ENCODE peak calls at places on chromosomes 2 and 18, in six cellular contexts. One of them, this sample, is unnamed.

GRCh38 chr2:215780891-215781290 is 232.5 kb downstream of the MREG start:
- DNase-seq in myocyte: no peak
- DNase-seq in activated CD8-positive, alpha-beta T cell treated with anti-CD3 and anti-CD28 coated beads, Interleukin-2, amount 10 ng/mL, durations not matched to agents 7 days and 5 days: no peak
- DNase-seq in neural crest cell: no peak
- DNase-seq in NCI-H82: no peak
- DNase-seq in osteoblast: no peak
- DNase-seq in this sample: no peak

GRCh38 chr2:43021791-43022500 is 204.5 kb downstream of the ZFP36L2 start:
- DNase-seq in neural crest cell: peak
- DNase-seq in activated CD8-positive, alpha-beta T cell treated with anti-CD3 and anti-CD28 coated beads, Interleukin-2, amount 10 ng/mL, durations not matched to agents 7 days and 5 days: no peak
- DNase-seq in NCI-H82: no peak
- DNase-seq in myocyte: no peak
- DNase-seq in osteoblast: peak
- DNase-seq in this sample: no peak

GRCh38 chr18:50127516-50128229 is 67.3 kb downstream of the MYO5B start:
- DNase-seq in NCI-H82: no peak
- DNase-seq in activated CD8-positive, alpha-beta T cell treated with anti-CD3 and anti-CD28 coated beads, Interleukin-2, amount 10 ng/mL, durations not matched to agents 7 days and 5 days: no peak
- DNase-seq in osteoblast: no peak
- DNase-seq in myocyte: no peak
- DNase-seq in neural crest cell: no peak
- DNase-seq in this sample: no peak

GRCh38 chr2:100272848-100273329 is 49.4 kb downstream of the LONRF2 start:
- DNase-seq in neural crest cell: no peak
- DNase-seq in osteoblast: no peak
- DNase-seq in activated CD8-positive, alpha-beta T cell treated with anti-CD3 and anti-CD28 coated beads, Interleukin-2, amount 10 ng/mL, durations not matched to agents 7 days and 5 days: no peak
- DNase-seq in NCI-H82: no peak
- DNase-seq in myocyte: no peak
- DNase-seq in this sample: no peak

GRCh38 chr18:8962906-8963635 is 139.4 kb upstream of the NDUFV2 start:
- DNase-seq in osteoblast: peak
- DNase-seq in neural crest cell: no peak
- DNase-seq in NCI-H82: no peak
- DNase-seq in myocyte: no peak
- DNase-seq in activated CD8-positive, alpha-beta T cell treated with anti-CD3 and anti-CD28 coated beads, Interleukin-2, amount 10 ng/mL, durations not matched to agents 7 days and 5 days: no peak
- DNase-seq in this sample: no peak

GRCh38 chr2:102082591-102083586 is 59.7 kb upstream of the IL1R1 start:
- DNase-seq in NCI-H82: no peak
- DNase-seq in osteoblast: peak
- DNase-seq in myocyte: peak
- DNase-seq in activated CD8-positive, alpha-beta T cell treated with anti-CD3 and anti-CD28 coated beads, Interleukin-2, amount 10 ng/mL, durations not matched to agents 7 days and 5 days: peak
- DNase-seq in neural crest cell: no peak
- DNase-seq in this sample: peak

GRCh38 chr2:181465686-181466375 is 8.6 kb downstream of the ITGA4 start:
- DNase-seq in osteoblast: no peak
- DNase-seq in neural crest cell: no peak
- DNase-seq in NCI-H82: peak
- DNase-seq in activated CD8-positive, alpha-beta T cell treated with anti-CD3 and anti-CD28 coated beads, Interleukin-2, amount 10 ng/mL, durations not matched to agents 7 days and 5 days: no peak
- DNase-seq in myocyte: no peak
- DNase-seq in this sample: no peak

GRCh38 chr18:60804412-60804811 is 431.8 kb upstream of the MC4R start:
- DNase-seq in NCI-H82: no peak
- DNase-seq in myocyte: no peak
- DNase-seq in neural crest cell: no peak
- DNase-seq in osteoblast: no peak
- DNase-seq in activated CD8-positive, alpha-beta T cell treated with anti-CD3 and anti-CD28 coated beads, Interleukin-2, amount 10 ng/mL, durations not matched to agents 7 days and 5 days: no peak
- DNase-seq in this sample: no peak

GRCh38 chr2:230582851-230583283 is 129.8 kb upstream of the CAB39 start:
- DNase-seq in neural crest cell: no peak
- DNase-seq in NCI-H82: no peak
- DNase-seq in osteoblast: peak
- DNase-seq in myocyte: peak
- DNase-seq in activated CD8-positive, alpha-beta T cell treated with anti-CD3 and anti-CD28 coated beads, Interleukin-2, amount 10 ng/mL, durations not matched to agents 7 days and 5 days: no peak
- DNase-seq in this sample: peak

GRCh38 chr18:13369756-13370510 is 151.4 kb downstream of the LDLRAD4 start:
- DNase-seq in osteoblast: peak
- DNase-seq in activated CD8-positive, alpha-beta T cell treated with anti-CD3 and anti-CD28 coated beads, Interleukin-2, amount 10 ng/mL, durations not matched to agents 7 days and 5 days: no peak
- DNase-seq in myocyte: no peak
- DNase-seq in neural crest cell: no peak
- DNase-seq in NCI-H82: no peak
- DNase-seq in this sample: no peak

GRCh38 chr18:25077933-25078707 is 273.8 kb downstream of the ZNF521 start:
- DNase-seq in activated CD8-positive, alpha-beta T cell treated with anti-CD3 and anti-CD28 coated beads, Interleukin-2, amount 10 ng/mL, durations not matched to agents 7 days and 5 days: no peak
- DNase-seq in NCI-H82: no peak
- DNase-seq in myocyte: no peak
- DNase-seq in osteoblast: no peak
- DNase-seq in neural crest cell: no peak
- DNase-seq in this sample: no peak

GRCh38 chr2:171706152-171706803 is 19.0 kb downstream of the DYNC1I2 start:
- DNase-seq in myocyte: peak
- DNase-seq in neural crest cell: no peak
- DNase-seq in osteoblast: no peak
- DNase-seq in NCI-H82: peak
- DNase-seq in activated CD8-positive, alpha-beta T cell treated with anti-CD3 and anti-CD28 coated beads, Interleukin-2, amount 10 ng/mL, durations not matched to agents 7 days and 5 days: no peak
- DNase-seq in this sample: no peak

GRCh38 chr18:43534511-43534910 is 257.2 kb upstream of the SYT4 start:
- DNase-seq in myocyte: no peak
- DNase-seq in neural crest cell: no peak
- DNase-seq in osteoblast: no peak
- DNase-seq in activated CD8-positive, alpha-beta T cell treated with anti-CD3 and anti-CD28 coated beads, Interleukin-2, amount 10 ng/mL, durations not matched to agents 7 days and 5 days: no peak
- DNase-seq in NCI-H82: no peak
- DNase-seq in this sample: no peak

GRCh38 chr2:237662671-237663093 is 35.3 kb downstream of the LRRFIP1 start:
- DNase-seq in neural crest cell: peak
- DNase-seq in activated CD8-positive, alpha-beta T cell treated with anti-CD3 and anti-CD28 coated beads, Interleukin-2, amount 10 ng/mL, durations not matched to agents 7 days and 5 days: peak
- DNase-seq in osteoblast: peak
- DNase-seq in NCI-H82: peak
- DNase-seq in myocyte: no peak
- DNase-seq in this sample: peak

GRCh38 chr2:230007931-230008707 is 60.6 kb downstream of the SLC16A14 start:
- DNase-seq in myocyte: peak
- DNase-seq in osteoblast: peak
- DNase-seq in activated CD8-positive, alpha-beta T cell treated with anti-CD3 and anti-CD28 coated beads, Interleukin-2, amount 10 ng/mL, durations not matched to agents 7 days and 5 days: peak
- DNase-seq in neural crest cell: peak
- DNase-seq in NCI-H82: peak
- DNase-seq in this sample: peak

GRCh38 chr2:47068966-47069627 is 86.0 kb downstream of the STPG4 start:
- DNase-seq in myocyte: no peak
- DNase-seq in neural crest cell: no peak
- DNase-seq in activated CD8-positive, alpha-beta T cell treated with anti-CD3 and anti-CD28 coated beads, Interleukin-2, amount 10 ng/mL, durations not matched to agents 7 days and 5 days: no peak
- DNase-seq in osteoblast: peak
- DNase-seq in NCI-H82: no peak
- DNase-seq in this sample: no peak

GRCh38 chr2:17133052-17133671 is 385.1 kb downstream of the RAD51AP2 start:
- DNase-seq in neural crest cell: no peak
- DNase-seq in activated CD8-positive, alpha-beta T cell treated with anti-CD3 and anti-CD28 coated beads, Interleukin-2, amount 10 ng/mL, durations not matched to agents 7 days and 5 days: no peak
- DNase-seq in NCI-H82: no peak
- DNase-seq in myocyte: no peak
- DNase-seq in osteoblast: no peak
- DNase-seq in this sample: no peak

GRCh38 chr2:71609441-71609840 is 156.1 kb downstream of the DYSF start:
- DNase-seq in activated CD8-positive, alpha-beta T cell treated with anti-CD3 and anti-CD28 coated beads, Interleukin-2, amount 10 ng/mL, durations not matched to agents 7 days and 5 days: no peak
- DNase-seq in osteoblast: peak
- DNase-seq in myocyte: no peak
- DNase-seq in neural crest cell: no peak
- DNase-seq in NCI-H82: no peak
- DNase-seq in this sample: peak

GRCh38 chr18:22872894-22873537 is 60.1 kb upstream of the RBBP8 start:
- DNase-seq in osteoblast: no peak
- DNase-seq in NCI-H82: no peak
- DNase-seq in activated CD8-positive, alpha-beta T cell treated with anti-CD3 and anti-CD28 coated beads, Interleukin-2, amount 10 ng/mL, durations not matched to agents 7 days and 5 days: no peak
- DNase-seq in myocyte: no peak
- DNase-seq in neural crest cell: no peak
- DNase-seq in this sample: no peak

GRCh38 chr2:76478636-76479035 is 767.9 kb upstream of the GCFC2 start:
- DNase-seq in osteoblast: no peak
- DNase-seq in activated CD8-positive, alpha-beta T cell treated with anti-CD3 and anti-CD28 coated beads, Interleukin-2, amount 10 ng/mL, durations not matched to agents 7 days and 5 days: no peak
- DNase-seq in neural crest cell: no peak
- DNase-seq in NCI-H82: no peak
- DNase-seq in myocyte: peak
- DNase-seq in this sample: no peak

GRCh38 chr2:237691200-237691907 is 64.0 kb downstream of the LRRFIP1 start:
- DNase-seq in neural crest cell: peak
- DNase-seq in myocyte: no peak
- DNase-seq in activated CD8-positive, alpha-beta T cell treated with anti-CD3 and anti-CD28 coated beads, Interleukin-2, amount 10 ng/mL, durations not matched to agents 7 days and 5 days: peak
- DNase-seq in NCI-H82: peak
- DNase-seq in osteoblast: peak
- DNase-seq in this sample: no peak

GRCh38 chr2:109480486-109481195 is 133.1 kb downstream of the SEPTIN10 start:
- DNase-seq in activated CD8-positive, alpha-beta T cell treated with anti-CD3 and anti-CD28 coated beads, Interleukin-2, amount 10 ng/mL, durations not matched to agents 7 days and 5 days: no peak
- DNase-seq in NCI-H82: no peak
- DNase-seq in myocyte: no peak
- DNase-seq in neural crest cell: no peak
- DNase-seq in osteoblast: no peak
- DNase-seq in this sample: no peak

GRCh38 chr2:235996419-235996818 is 171.8 kb downstream of the GBX2 start:
- DNase-seq in activated CD8-positive, alpha-beta T cell treated with anti-CD3 and anti-CD28 coated beads, Interleukin-2, amount 10 ng/mL, durations not matched to agents 7 days and 5 days: no peak
- DNase-seq in myocyte: no peak
- DNase-seq in osteoblast: no peak
- DNase-seq in NCI-H82: peak
- DNase-seq in neural crest cell: no peak
- DNase-seq in this sample: no peak

GRCh38 chr2:108637304-108637669 is 82.0 kb upstream of the RANBP2 start:
- DNase-seq in myocyte: peak
- DNase-seq in activated CD8-positive, alpha-beta T cell treated with anti-CD3 and anti-CD28 coated beads, Interleukin-2, amount 10 ng/mL, durations not matched to agents 7 days and 5 days: no peak
- DNase-seq in osteoblast: peak
- DNase-seq in neural crest cell: no peak
- DNase-seq in NCI-H82: no peak
- DNase-seq in this sample: no peak

GRCh38 chr18:79272916-79273315 is 122.8 kb upstream of the NFATC1 start:
- DNase-seq in NCI-H82: no peak
- DNase-seq in activated CD8-positive, alpha-beta T cell treated with anti-CD3 and anti-CD28 coated beads, Interleukin-2, amount 10 ng/mL, durations not matched to agents 7 days and 5 days: no peak
- DNase-seq in myocyte: no peak
- DNase-seq in osteoblast: no peak
- DNase-seq in neural crest cell: no peak
- DNase-seq in this sample: no peak

GRCh38 chr2:18763338-18763737 is 174.0 kb upstream of the NT5C1B start:
- DNase-seq in NCI-H82: no peak
- DNase-seq in activated CD8-positive, alpha-beta T cell treated with anti-CD3 and anti-CD28 coated beads, Interleukin-2, amount 10 ng/mL, durations not matched to agents 7 days and 5 days: no peak
- DNase-seq in osteoblast: no peak
- DNase-seq in neural crest cell: no peak
- DNase-seq in myocyte: no peak
- DNase-seq in this sample: no peak

GRCh38 chr2:29920130-29920577 is 1.2 kb downstream of the ALK start:
- DNase-seq in NCI-H82: peak
- DNase-seq in neural crest cell: peak
- DNase-seq in myocyte: peak
- DNase-seq in osteoblast: peak
- DNase-seq in activated CD8-positive, alpha-beta T cell treated with anti-CD3 and anti-CD28 coated beads, Interleukin-2, amount 10 ng/mL, durations not matched to agents 7 days and 5 days: peak
- DNase-seq in this sample: peak